ENCODE peak calls at places on chromosomes 2 and 18, in eight cellular contexts. D, U, F, E, L, Y, T and Z are unnamed samples.
A peak's percentile ranks its signal among the peaks of the same experiment; 100 is the strongest.

GRCh38 chr2:190575263-190575662 is 40.7 kb upstream of the NEMP2 start:
- DNase-seq in D (no peak), U (no peak), F (no peak), E (no peak), L (no peak), Y (no peak), T (no peak), Z (no peak)

GRCh38 chr18:59906203-59906602 is 6.4 kb downstream of the PMAIP1 start:
- DNase-seq in D (peak; percentile 54), U (no peak), F (no peak), E (no peak), L (no peak), Y (no peak), T (no peak), Z (no peak)

GRCh38 chr18:50286391-50287027 is 983 bp downstream of the CXXC1 start:
- DNase-seq in D (peak; percentile 27), U (no peak), F (no peak), E (no peak), L (no peak), Y (peak; percentile 53), T (no peak), Z (peak; percentile 57)

GRCh38 chr2:152743004-152743403 is 24.6 kb downstream of the ARL6IP6 start:
- DNase-seq in D (peak; percentile 48), U (no peak), F (no peak), E (peak; percentile 17), L (no peak), Y (no peak), T (peak; percentile 24), Z (no peak)

GRCh38 chr2:9789371-9789770 is 53.9 kb upstream of the TAF1B start:
- DNase-seq in D (no peak), U (no peak), F (no peak), E (no peak), L (no peak), Y (no peak), T (no peak), Z (no peak)

GRCh38 chr2:100106460-100106859 is 35.9 kb downstream of the AFF3 start:
- DNase-seq in D (no peak), U (no peak), F (no peak), E (no peak), L (peak; percentile 23), Y (no peak), T (no peak), Z (no peak)

GRCh38 chr2:120313695-120314615 is 32.0 kb upstream of the INHBB start:
- DNase-seq in D (no peak), U (no peak), F (no peak), E (no peak), L (no peak), Y (no peak), T (no peak), Z (no peak)

GRCh38 chr2:27041708-27042107 is 8.9 kb downstream of the TMEM214 start:
- DNase-seq in D (no peak), U (no peak), F (no peak), E (no peak), L (no peak), Y (no peak), T (peak; percentile 43), Z (no peak)

GRCh38 chr2:51103205-51103604 is 71.3 kb upstream of the NRXN1 start:
- DNase-seq in D (peak; percentile 52), U (no peak), F (peak; percentile 12), E (peak; percentile 29), L (peak; percentile 25), Y (peak; percentile 61), T (no peak), Z (peak; percentile 76)

GRCh38 chr2:207960911-207961310 is 64.4 kb downstream of the PLEKHM3 start:
- DNase-seq in D (no peak), U (no peak), F (no peak), E (no peak), L (no peak), Y (no peak), T (no peak), Z (no peak)

GRCh38 chr18:13217466-13217961 is 1.0 kb upstream of the LDLRAD4 start:
- DNase-seq in D (peak; percentile 30), U (peak; percentile 32), F (no peak), E (peak; percentile 10), L (no peak), Y (no peak), T (peak; percentile 19), Z (peak; percentile 78)

GRCh38 chr2:174023591-174024523 is 58.7 kb upstream of the SP3 start:
- DNase-seq in D (peak; percentile 97), U (peak; percentile 83), F (peak; percentile 96), E (peak; percentile 96), L (peak; percentile 40), Y (peak; percentile 84), T (no peak), Z (peak; percentile 82)

GRCh38 chr2:107717666-107718065 is 109.0 kb upstream of the RGPD4 start:
- DNase-seq in D (no peak), U (no peak), F (no peak), E (no peak), L (no peak), Y (no peak), T (no peak), Z (no peak)

GRCh38 chr2:225464346-225465025 is 65.0 kb downstream of the NYAP2 start:
- DNase-seq in D (no peak), U (no peak), F (no peak), E (no peak), L (no peak), Y (no peak), T (peak; percentile 9), Z (no peak)

GRCh38 chr2:189379731-189380261 is 61.5 kb upstream of the WDR75 start:
- DNase-seq in D (peak; percentile 30), U (no peak), F (no peak), E (peak; percentile 41), L (no peak), Y (peak; percentile 61), T (no peak), Z (no peak)

GRCh38 chr18:70390366-70391090 is 101.7 kb downstream of the SOCS6 start:
- DNase-seq in D (no peak), U (no peak), F (no peak), E (no peak), L (no peak), Y (peak; percentile 79), T (no peak), Z (no peak)

GRCh38 chr18:48902023-48902855 is 48.5 kb downstream of the SMAD7 start:
- DNase-seq in D (peak; percentile 95), U (peak; percentile 38), F (peak; percentile 85), E (peak; percentile 95), L (peak; percentile 85), Y (peak; percentile 73), T (no peak), Z (peak; percentile 44)

GRCh38 chr2:72613931-72614330 is 211.9 kb downstream of the EXOC6B start:
- DNase-seq in D (no peak), U (no peak), F (no peak), E (no peak), L (no peak), Y (no peak), T (no peak), Z (no peak)

GRCh38 chr2:179393481-179393880 is 128.8 kb upstream of the SESTD1 start:
- DNase-seq in D (no peak), U (no peak), F (no peak), E (no peak), L (no peak), Y (peak; percentile 55), T (no peak), Z (no peak)

GRCh38 chr2:65835975-65836549 is 403.7 kb upstream of the SPRED2 start:
- DNase-seq in D (no peak), U (no peak), F (no peak), E (no peak), L (no peak), Y (no peak), T (no peak), Z (no peak)

GRCh38 chr2:16249269-16250055 is 309.1 kb downstream of the MYCN start:
- DNase-seq in D (no peak), U (no peak), F (no peak), E (no peak), L (no peak), Y (no peak), T (no peak), Z (peak; percentile 34)

GRCh38 chr2:220057922-220058321 is 430.5 kb downstream of the SLC4A3 start:
- DNase-seq in D (no peak), U (no peak), F (no peak), E (no peak), L (no peak), Y (no peak), T (no peak), Z (no peak)

GRCh38 chr2:148752977-148753376 is 108.4 kb downstream of the EPC2 start:
- DNase-seq in D (no peak), U (no peak), F (no peak), E (no peak), L (no peak), Y (no peak), T (no peak), Z (no peak)

GRCh38 chr2:142742301-142743214 is 134.9 kb upstream of the KYNU start:
- DNase-seq in D (peak; percentile 83), U (no peak), F (peak; percentile 64), E (peak; percentile 16), L (no peak), Y (peak; percentile 66), T (no peak), Z (no peak)